ENCODE peak calls at places on chromosomes 16 and 17, in seven cellular contexts. C, V, S, L, H, X and F are unnamed samples.

GRCh38 chr17:74992223-74992622 is 4.8 kb downstream of the CDR2L start:
- DNase-seq in C (no peak), V (no peak), S (no peak), L (no peak), H (no peak), X (no peak), F (no peak)

GRCh38 chr17:75661531-75661930 is 5.4 kb downstream of the RECQL5 start:
- DNase-seq in C (no peak), V (no peak), S (no peak), L (no peak), H (no peak), X (no peak), F (no peak)

GRCh38 chr16:23518435-23518891 is 8.2 kb upstream of the GGA2 start:
- DNase-seq in C (no peak), V (no peak), S (no peak), L (no peak), H (no peak), X (no peak), F (no peak)

GRCh38 chr17:78231991-78232759 is 744 bp downstream of the TMEM235 start:
- DNase-seq in C (no peak), V (no peak), S (no peak), L (peak), H (peak), X (no peak), F (no peak)

GRCh38 chr17:19260958-19261357 is 23.8 kb downstream of the EPN2 start:
- DNase-seq in C (peak), V (no peak), S (peak), L (no peak), H (peak), X (peak), F (peak)

GRCh38 chr17:77526259-77526711 is 385.5 kb downstream of the SEC14L1 start:
- DNase-seq in C (no peak), V (no peak), S (no peak), L (no peak), H (no peak), X (no peak), F (no peak)

GRCh38 chr16:86848821-86849220 is 270.5 kb downstream of the FOXL1 start:
- DNase-seq in C (no peak), V (no peak), S (no peak), L (no peak), H (no peak), X (no peak), F (no peak)

GRCh38 chr17:57459286-57459915 is 203.1 kb downstream of the MSI2 start:
- DNase-seq in C (no peak), V (no peak), S (peak), L (no peak), H (peak), X (peak), F (peak)

GRCh38 chr17:50911450-50911849 is 45.3 kb upstream of the TOB1 start:
- DNase-seq in C (no peak), V (no peak), S (no peak), L (no peak), H (no peak), X (no peak), F (no peak)

GRCh38 chr16:65384441-65384840 is 262.6 kb upstream of the CDH11 start:
- DNase-seq in C (no peak), V (no peak), S (no peak), L (no peak), H (peak), X (no peak), F (no peak)

GRCh38 chr16:85612191-85612800 is 826 bp upstream of the GSE1 start:
- DNase-seq in C (peak), V (peak), S (peak), L (peak), H (peak), X (peak), F (peak)

GRCh38 chr16:51524555-51525373 is 373.7 kb upstream of the SALL1 start:
- DNase-seq in C (peak), V (no peak), S (no peak), L (no peak), H (peak), X (no peak), F (no peak)

GRCh38 chr16:81582655-81583441 is 138.2 kb downstream of the CMIP start:
- DNase-seq in C (no peak), V (no peak), S (no peak), L (no peak), H (peak), X (peak), F (no peak)

GRCh38 chr17:75729351-75729750 is 8.1 kb downstream of the ITGB4 start:
- DNase-seq in C (no peak), V (no peak), S (no peak), L (no peak), H (no peak), X (no peak), F (no peak)

GRCh38 chr17:22695228-22695619 is 1002.9 kb downstream of the KCNJ18 start:
- DNase-seq in C (no peak), V (no peak), S (no peak), L (peak), H (no peak), X (no peak), F (no peak)